ENCODE peak calls at places on chromosomes 6 and 20, in four cellular contexts. F is A549, O is GM12878, A is K562. P is an unnamed sample.

GRCh38 chr6:161503570-161503969 is 229.7 kb upstream of the AGPAT4 start:
- DNase-seq in F (no peak), O (no peak), A (no peak), P (no peak)

GRCh38 chr6:105608711-105609374 is 206.0 kb upstream of the PREP start:
- DNase-seq in F (peak; percentile 80), O (no peak), A (no peak), P (peak; percentile 97)

GRCh38 chr20:1860446-1860845 is 34.8 kb upstream of the SIRPA start:
- DNase-seq in F (no peak), O (no peak), A (no peak), P (peak; percentile 74)

GRCh38 chr6:134217516-134218140 is 100.3 kb downstream of the SGK1 start:
- DNase-seq in F (no peak), O (no peak), A (no peak), P (no peak)

GRCh38 chr20:42852691-42853090 is 337.0 kb downstream of the PTPRT start:
- DNase-seq in F (no peak), O (no peak), A (no peak), P (no peak)

GRCh38 chr6:26311012-26311384 is 54.0 kb upstream of the BTN3A2 start:
- DNase-seq in F (no peak), O (no peak), A (peak; percentile 52), P (peak; percentile 59)

GRCh38 chr6:53426544-53427270 is 78.0 kb upstream of the ELOVL5 start:
- DNase-seq in F (no peak), O (peak; percentile 74), A (no peak), P (no peak)

GRCh38 chr6:132264101-132264500 is 137.2 kb downstream of the MOXD1 start:
- DNase-seq in F (no peak), O (no peak), A (no peak), P (no peak)

GRCh38 chr6:47094351-47094925 is 52.3 kb upstream of the ADGRF1 start:
- DNase-seq in F (no peak), O (no peak), A (no peak), P (peak; percentile 13)

GRCh38 chr6:4930025-4930692 is 73.7 kb downstream of the RPP40 start:
- DNase-seq in F (no peak), O (no peak), A (no peak), P (no peak)

GRCh38 chr6:131923356-131923755 is 27.8 kb downstream of the CCN2 start:
- DNase-seq in F (no peak), O (no peak), A (peak; percentile 45), P (peak; percentile 57)

GRCh38 chr6:22892452-22892851 is 323.1 kb downstream of the HDGFL1 start:
- DNase-seq in F (peak; percentile 25), O (no peak), A (no peak), P (peak; percentile 99)

GRCh38 chr20:63580796-63581461 is 6.9 kb upstream of the HELZ2 start:
- DNase-seq in F (peak; percentile 42), O (no peak), A (peak; percentile 65), P (peak; percentile 54)

GRCh38 chr6:33692760-33693158 is 18.7 kb downstream of the UQCC2 start:
- DNase-seq in F (no peak), O (no peak), A (no peak), P (peak; percentile 7)

GRCh38 chr20:37240337-37241055 is 21.1 kb downstream of the GHRH start:
- DNase-seq in F (no peak), O (no peak), A (no peak), P (no peak)

GRCh38 chr20:62103508-62104233 is 18.6 kb upstream of the LSM14B start:
- DNase-seq in F (no peak), O (no peak), A (no peak), P (no peak)

GRCh38 chr6:22613695-22614094 is 44.3 kb downstream of the HDGFL1 start:
- DNase-seq in F (no peak), O (no peak), A (no peak), P (peak; percentile 98)

GRCh38 chr6:43773050-43773956 is 3.3 kb downstream of the VEGFA start:
- DNase-seq in F (peak; percentile 90), O (no peak), A (peak; percentile 92), P (peak; percentile 57)

GRCh38 chr6:170371091-170371490 is 64.5 kb downstream of the FAM120B start:
- DNase-seq in F (no peak), O (no peak), A (no peak), P (peak; percentile 30)

GRCh38 chr20:24736131-24736843 is 212.8 kb upstream of the CST7 start:
- DNase-seq in F (no peak), O (no peak), A (no peak), P (peak; percentile 29)

GRCh38 chr20:4766631-4767030 is 44.9 kb downstream of the PRND start:
- DNase-seq in F (no peak), O (no peak), A (peak; percentile 21), P (no peak)

GRCh38 chr6:39312912-39313525 is 1.2 kb downstream of the KCNK17 start:
- DNase-seq in F (no peak), O (no peak), A (no peak), P (no peak)

GRCh38 chr6:44266347-44266746 is 996 bp upstream of the NFKBIE start:
- DNase-seq in F (no peak), O (no peak), A (no peak), P (no peak)

GRCh38 chr6:149273318-149273717 is 44.2 kb upstream of the TAB2 start:
- DNase-seq in F (no peak), O (no peak), A (no peak), P (no peak)

GRCh38 chr20:13549451-13549850 is 89.3 kb downstream of the TASP1 start:
- DNase-seq in F (no peak), O (no peak), A (no peak), P (no peak)

GRCh38 chr20:49717693-49718092 is 4.0 kb upstream of the B4GALT5 start:
- DNase-seq in F (peak; percentile 43), O (no peak), A (peak; percentile 39), P (peak; percentile 7)

GRCh38 chr6:150751296-150751695 is 114.2 kb upstream of the MTHFD1L start:
- DNase-seq in F (no peak), O (no peak), A (no peak), P (peak; percentile 39)

GRCh38 chr20:48260370-48260769 is 475.1 kb upstream of the SULF2 start:
- DNase-seq in F (no peak), O (no peak), A (no peak), P (no peak)

DNA sequence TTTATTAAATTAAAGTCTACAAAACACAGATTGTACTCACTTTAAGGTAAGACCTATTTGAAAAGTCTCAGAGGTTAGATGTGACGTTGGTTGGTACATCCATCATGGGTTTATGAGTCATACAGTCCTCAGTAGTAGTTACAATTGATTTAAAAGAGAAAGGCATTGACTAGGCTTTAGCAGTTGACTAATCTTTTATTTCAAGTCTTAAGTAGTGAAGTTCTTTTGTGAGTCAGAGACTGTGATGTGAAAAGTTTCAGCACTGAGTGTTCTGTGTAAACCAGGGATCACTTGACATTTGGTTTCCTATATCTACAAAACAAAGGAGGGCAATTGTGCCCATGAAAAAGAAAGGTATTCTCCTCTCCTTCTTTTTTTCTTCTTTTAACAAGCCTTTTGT is 221.3 kb downstream of the GRIK2 start:
- DNase-seq in F (no peak), O (no peak), A (no peak), P (peak; percentile 87)
- TF ChIP-seq ELK1 in F (no peak), O (no peak), A (no peak), P (no peak)

DNA sequence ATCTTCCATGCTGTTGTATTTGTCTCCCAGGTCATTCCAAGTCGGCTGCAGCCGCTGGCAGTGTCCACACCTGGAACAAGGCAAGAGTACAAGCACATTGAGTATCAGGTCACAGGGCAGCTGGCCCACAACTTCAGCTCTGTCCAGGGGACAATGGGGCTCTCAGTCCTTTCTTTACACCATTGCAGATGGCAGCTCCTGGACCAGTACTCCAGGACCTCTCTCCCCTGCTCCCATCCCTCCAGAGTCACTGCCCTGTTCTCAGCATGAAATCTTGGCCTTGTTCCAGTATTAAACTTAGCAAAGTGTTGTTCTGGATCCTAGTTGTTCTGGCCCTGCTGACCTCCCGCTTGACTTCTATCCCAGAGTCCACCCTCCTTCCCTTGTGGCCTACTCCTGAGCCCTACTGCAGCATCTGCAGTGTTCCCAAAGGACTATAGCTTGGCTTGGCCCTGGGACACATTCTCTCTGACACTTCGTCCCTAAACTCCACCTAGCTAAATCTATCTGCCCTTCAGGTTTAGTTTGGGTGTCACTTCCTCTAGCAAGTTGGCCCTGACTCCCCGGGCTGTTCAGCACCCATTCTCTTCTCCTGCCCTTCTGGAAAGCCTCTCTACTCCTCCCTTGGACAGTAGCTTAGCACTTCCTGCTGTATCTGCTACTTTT is 5.8 kb downstream of the TXNDC5 start:
- DNase-seq in F (no peak), O (no peak), A (no peak), P (no peak)
- H3K4me1 ChIP-seq in F (peaks cover 11% of the 10 kb centered on the region), O (peaks cover 27% of the 10 kb centered on the region), A (peaks cover 15% of the 10 kb centered on the region), P (peaks cover 6% of the 10 kb centered on the region)

GRCh38 chr20:34022154-34022842 is 28.6 kb downstream of the RALY start:
- DNase-seq in F (peak; percentile 78), O (peak; percentile 63), A (peak; percentile 60), P (no peak)
- TF ChIP-seq ELK1 in F (no peak), O (no peak), A (no peak), P (no peak)

GRCh38 chr6:157079774-157080173 is 243.5 kb downstream of the TMEM242 start:
- DNase-seq in F (no peak), O (no peak), A (no peak), P (no peak)
- H3K4me1 ChIP-seq in F (peaks cover 7% of the 10 kb centered on the region), O (peaks cover 18% of the 10 kb centered on the region), A (no peaks in the 10 kb centered on the region), P (peaks cover 4% of the 10 kb centered on the region)

P was measured in IMR-90.